ENCODE peak calls at places on chromosomes 2 and 18, in ten cellular contexts. B is HL-60; G is aorta; U is gastrocnemius medialis; T is ascending aorta; O is fibroblast of lung; H is HCT116; D is right cardiac atrium; S is GM12878; E is naive thymus-derived CD4-positive, alpha-beta T cell. C is an unnamed sample. For H3K27me3, the result is how much of the 10 kb centered on the place peaks cover.

GRCh38 chr18:60538891-60539290 is 166.3 kb upstream of the MC4R start:
- DNase-seq in B (no peak), D (no peak), H (no peak), T (no peak), E (no peak), G (no peak), S (no peak), O (no peak), U (no peak), C (no peak)

GRCh38 chr2:72116081-72116533 is 31.6 kb downstream of the CYP26B1 start:
- DNase-seq in D (no peak), E (no peak), T (no peak), O (no peak), G (peak), B (no peak), H (no peak), S (no peak), U (no peak), C (no peak)

GRCh38 chr2:219641390-219642063 is 14.1 kb downstream of the SLC4A3 start:
- DNase-seq in T (no peak), S (no peak), U (no peak), O (no peak), H (no peak), D (peak), B (no peak), G (no peak), E (no peak), C (no peak)

GRCh38 chr18:55763298-55763697 is 175.3 kb upstream of the TCF4 start:
- DNase-seq in B (no peak), H (no peak), O (peak), U (no peak), S (no peak), D (no peak), E (no peak), T (no peak), G (no peak), C (no peak)

GRCh38 chr2:170393861-170394498 is 216.0 kb downstream of the MYO3B start:
- DNase-seq in D (no peak), H (no peak), T (no peak), G (no peak), O (no peak), U (no peak), E (no peak), B (no peak), S (no peak), C (no peak)

GRCh38 chr2:20611077-20611843 is 39.6 kb downstream of the HS1BP3 start:
- DNase-seq in T (peak), S (no peak), B (no peak), G (peak), U (peak), H (no peak), E (no peak), O (peak), D (peak), C (peak)

GRCh38 chr2:20561703-20562454 is 89.0 kb downstream of the HS1BP3 start:
- DNase-seq in H (no peak), O (peak), T (no peak), S (no peak), G (no peak), U (no peak), D (no peak), E (no peak), B (no peak), C (no peak)

GRCh38 chr2:99403524-99403923 is 66.3 kb downstream of the EIF5B start:
- DNase-seq in E (no peak), S (no peak), G (no peak), D (no peak), O (peak), H (no peak), T (no peak), B (no peak), U (no peak), C (no peak)

GRCh38 chr2:73050011-73050617 is 21.4 kb downstream of the SFXN5 start:
- DNase-seq in U (no peak), E (no peak), S (no peak), O (peak), G (no peak), T (peak), H (no peak), B (no peak), D (no peak), C (no peak)

GRCh38 chr2:239177908-239178307 is 222.9 kb downstream of the HDAC4 start:
- DNase-seq in D (no peak), O (no peak), G (peak), U (peak), E (no peak), T (peak), S (no peak), H (no peak), B (no peak), C (peak)

GRCh38 chr2:63790913-63791312 is 50.8 kb upstream of the UGP2 start:
- DNase-seq in S (no peak), H (no peak), B (no peak), U (no peak), T (peak), G (no peak), O (peak), E (no peak), D (no peak), C (no peak)

GRCh38 chr2:51084750-51085149 is 52.8 kb upstream of the NRXN1 start:
- DNase-seq in B (no peak), U (no peak), H (no peak), G (no peak), E (no peak), O (no peak), D (no peak), T (no peak), S (no peak), C (no peak)

GRCh38 chr18:72830109-72830508 is 37.7 kb downstream of the NETO1 start:
- DNase-seq in S (no peak), B (no peak), O (peak), D (peak), G (no peak), T (no peak), H (no peak), E (no peak), U (no peak), C (no peak)

GRCh38 chr2:181828122-181828705 is 63.3 kb upstream of the ITPRID2 start:
- DNase-seq in T (no peak), U (no peak), O (no peak), D (no peak), E (no peak), S (no peak), B (no peak), H (no peak), G (no peak), C (no peak)

GRCh38 chr2:8542381-8543064 is 139.3 kb upstream of the ID2 start:
- DNase-seq in E (no peak), B (no peak), H (no peak), D (no peak), O (no peak), T (no peak), S (no peak), U (no peak), G (no peak), C (no peak)

GRCh38 chr18:2847341-2848144 is 737 bp downstream of the EMILIN2 start:
- DNase-seq in U (no peak), H (no peak), O (peak), G (peak), S (no peak), B (peak), D (peak), T (peak), E (peak), C (no peak)

GRCh38 chr2:119260636-119261497 is 37.2 kb downstream of the STEAP3 start:
- DNase-seq in O (peak), U (no peak), S (no peak), T (no peak), E (no peak), H (no peak), B (no peak), D (no peak), G (no peak), C (no peak)

GRCh38 chr18:72543362-72544055 is 633 bp downstream of the CBLN2 start:
- DNase-seq in T (no peak), B (no peak), D (no peak), U (no peak), O (no peak), H (no peak), E (no peak), G (no peak), S (no peak), C (no peak)

GRCh38 chr18:37575646-37576045 is 10.0 kb upstream of the CELF4 start:
- DNase-seq in O (no peak), U (no peak), S (no peak), H (no peak), D (no peak), B (no peak), T (no peak), G (no peak), E (no peak), C (no peak)

GRCh38 chr18:31791817-31792579 is 31.3 kb upstream of the SLC25A52 start:
- DNase-seq in H (no peak), T (no peak), G (no peak), D (no peak), S (peak), U (no peak), E (no peak), B (peak), O (no peak), C (no peak)

GRCh38 chr2:100818003-100818605 is 1.8 kb upstream of the NPAS2 start:
- DNase-seq in T (no peak), B (no peak), H (peak), D (no peak), G (no peak), U (no peak), E (no peak), S (no peak), O (peak), C (peak)

GRCh38 chr2:156464106-156464505 is 27.9 kb downstream of the GPD2 start:
- DNase-seq in E (no peak), U (no peak), G (no peak), H (no peak), D (no peak), T (no peak), S (no peak), O (peak), B (no peak), C (no peak)
- H3K4me3 ChIP-seq in E (no peak), U (no peak), G (no peak), H (no peak), D (no peak), T (no peak), S (no peak), O (no peak), B (no peak), C (no peak)

GRCh38 chr2:199414465-199414864 is 43.3 kb downstream of the SATB2 start:
- DNase-seq in T (no peak), S (no peak), E (no peak), B (no peak), H (no peak), O (no peak), U (no peak), D (no peak), G (no peak), C (no peak)

GRCh38 chr2:199405241-199405640 is 52.5 kb downstream of the SATB2 start:
- DNase-seq in B (no peak), U (no peak), T (no peak), O (no peak), S (no peak), D (no peak), G (no peak), H (peak), E (no peak), C (no peak)

GRCh38 chr2:199410130-199410529 is 47.6 kb downstream of the SATB2 start:
- DNase-seq in U (no peak), T (no peak), G (no peak), O (peak), H (no peak), B (no peak), S (no peak), E (no peak), D (no peak), C (no peak)

GRCh38 chr2:199407421-199407820 is 50.3 kb downstream of the SATB2 start:
- DNase-seq in G (no peak), H (no peak), U (no peak), T (no peak), S (no peak), D (no peak), E (no peak), B (no peak), O (no peak), C (no peak)

GRCh38 chr2:199409705-199410104 is 48.0 kb downstream of the SATB2 start:
- DNase-seq in D (no peak), B (no peak), T (no peak), E (no peak), O (no peak), H (no peak), U (no peak), S (no peak), G (no peak), C (no peak)
- H3K27me3 ChIP-seq in D (under half), B (under half), T (under half), E (under half), O (under half), H (under half), U (under half), S (under half), G (under half), C (under half)

GRCh38 chr2:68684197-68684596 is 40.8 kb downstream of the PROKR1 start:
- DNase-seq in T (no peak), U (no peak), E (no peak), H (no peak), B (no peak), O (no peak), D (no peak), G (no peak), S (no peak), C (no peak)
- H3K4me3 ChIP-seq in T (no peak), U (no peak), E (no peak), H (no peak), B (no peak), O (no peak), D (no peak), G (no peak), S (no peak), C (no peak)

GRCh38 chr2:714005-714741 is 37.0 kb upstream of the TMEM18 start:
- DNase-seq in E (no peak), D (no peak), S (peak), B (peak), U (no peak), T (no peak), H (peak), O (peak), G (peak), C (peak)

GRCh38 chr2:715038-715437 is 37.8 kb upstream of the TMEM18 start:
- DNase-seq in T (no peak), B (no peak), U (no peak), H (no peak), D (no peak), O (no peak), G (no peak), E (no peak), S (no peak), C (no peak)

GRCh38 chr2:719734-720133 is 42.5 kb upstream of the TMEM18 start:
- DNase-seq in H (no peak), D (no peak), S (no peak), O (no peak), U (no peak), T (no peak), G (no peak), E (no peak), B (no peak), C (no peak)

GRCh38 chr2:719191-719590 is 42.0 kb upstream of the TMEM18 start:
- DNase-seq in S (no peak), H (no peak), G (no peak), B (no peak), U (no peak), E (no peak), T (no peak), O (no peak), D (no peak), C (no peak)

GRCh38 chr2:715847-716573 is 38.8 kb upstream of the TMEM18 start:
- DNase-seq in E (no peak), B (no peak), H (peak), S (no peak), D (no peak), U (no peak), G (no peak), T (no peak), O (no peak), C (no peak)
- H3K27me3 ChIP-seq in E (under half), B (under half), H (under half), S (under half), D (under half), U (under half), G (under half), T (under half), O (under half), C (under half)

C was measured in breast epithelium.